ENCODE peak calls at places on chromosomes 12 and 14, in nine cellular contexts. One of them, this sample, is unnamed.

GRCh38 chr14:29930283-29930682 is 2.6 kb upstream of the PRKD1 start:
- DNase-seq in ELF-1: no peak
- DNase-seq in RPMI8226: no peak
- DNase-seq in cardiac muscle cell: no peak
- DNase-seq in OCI-LY7: no peak
- DNase-seq in fibroblast of lung: peak; percentile 35
- DNase-seq in NCI-H1092: no peak
- DNase-seq in NCI-H524: no peak
- DNase-seq in Right ventricle myocardium superior: no peak
- DNase-seq in this sample: no peak

GRCh38 chr12:57552306-57552651 is 2.4 kb downstream of the KIF5A start:
- DNase-seq in ELF-1: no peak
- DNase-seq in fibroblast of lung: no peak
- DNase-seq in OCI-LY7: no peak
- DNase-seq in NCI-H524: no peak
- DNase-seq in RPMI8226: no peak
- DNase-seq in cardiac muscle cell: no peak
- DNase-seq in NCI-H1092: no peak
- DNase-seq in Right ventricle myocardium superior: no peak
- DNase-seq in this sample: no peak

GRCh38 chr12:110281549-110282342 is 699 bp downstream of the ATP2A2 start:
- DNase-seq in NCI-H1092: no peak
- DNase-seq in cardiac muscle cell: peak; percentile 57
- DNase-seq in fibroblast of lung: peak; percentile 71
- DNase-seq in NCI-H524: no peak
- DNase-seq in ELF-1: peak; percentile 61
- DNase-seq in RPMI8226: peak; percentile 82
- DNase-seq in Right ventricle myocardium superior: peak; percentile 69
- DNase-seq in OCI-LY7: peak; percentile 70
- DNase-seq in this sample: peak; percentile 87

GRCh38 chr12:12029653-12030052 is 41.1 kb upstream of the BCL2L14 start:
- DNase-seq in OCI-LY7: no peak
- DNase-seq in Right ventricle myocardium superior: no peak
- DNase-seq in NCI-H1092: no peak
- DNase-seq in ELF-1: no peak
- DNase-seq in cardiac muscle cell: no peak
- DNase-seq in NCI-H524: no peak
- DNase-seq in RPMI8226: no peak
- DNase-seq in fibroblast of lung: no peak
- DNase-seq in this sample: no peak

GRCh38 chr14:56474419-56475022 is 105.1 kb upstream of the TMEM260 start:
- DNase-seq in NCI-H524: peak; percentile 69
- DNase-seq in Right ventricle myocardium superior: no peak
- DNase-seq in cardiac muscle cell: peak; percentile 67
- DNase-seq in NCI-H1092: peak; percentile 56
- DNase-seq in ELF-1: peak; percentile 46
- DNase-seq in OCI-LY7: peak; percentile 49
- DNase-seq in fibroblast of lung: peak; percentile 59
- DNase-seq in RPMI8226: peak; percentile 40
- DNase-seq in this sample: no peak

GRCh38 chr12:54173066-54173726 is 15.6 kb downstream of the SMUG1 start:
- DNase-seq in OCI-LY7: no peak
- DNase-seq in Right ventricle myocardium superior: peak; percentile 60
- DNase-seq in ELF-1: no peak
- DNase-seq in NCI-H1092: peak; percentile 88
- DNase-seq in fibroblast of lung: peak; percentile 5
- DNase-seq in RPMI8226: peak; percentile 70
- DNase-seq in NCI-H524: peak; percentile 52
- DNase-seq in cardiac muscle cell: peak; percentile 61
- DNase-seq in this sample: no peak

GRCh38 chr12:79549531-79550271 is 141.1 kb downstream of the PAWR start:
- DNase-seq in cardiac muscle cell: peak; percentile 20
- DNase-seq in fibroblast of lung: no peak
- DNase-seq in OCI-LY7: no peak
- DNase-seq in NCI-H1092: no peak
- DNase-seq in ELF-1: no peak
- DNase-seq in NCI-H524: no peak
- DNase-seq in Right ventricle myocardium superior: no peak
- DNase-seq in RPMI8226: no peak
- DNase-seq in this sample: no peak

GRCh38 chr14:73392329-73393257 is 65.8 kb downstream of the NUMB start:
- DNase-seq in RPMI8226: no peak
- DNase-seq in cardiac muscle cell: no peak
- DNase-seq in Right ventricle myocardium superior: no peak
- DNase-seq in NCI-H524: no peak
- DNase-seq in OCI-LY7: no peak
- DNase-seq in NCI-H1092: no peak
- DNase-seq in fibroblast of lung: no peak
- DNase-seq in ELF-1: no peak
- DNase-seq in this sample: no peak

GRCh38 chr12:124593176-124593575 is 25.8 kb upstream of the NCOR2 start:
- DNase-seq in fibroblast of lung: no peak
- DNase-seq in Right ventricle myocardium superior: no peak
- DNase-seq in RPMI8226: no peak
- DNase-seq in ELF-1: peak; percentile 39
- DNase-seq in cardiac muscle cell: no peak
- DNase-seq in NCI-H524: no peak
- DNase-seq in NCI-H1092: no peak
- DNase-seq in OCI-LY7: no peak
- DNase-seq in this sample: no peak

GRCh38 chr12:107243316-107243715 is 150.0 kb upstream of the CRY1 start:
- DNase-seq in NCI-H524: no peak
- DNase-seq in NCI-H1092: peak; percentile 86
- DNase-seq in Right ventricle myocardium superior: no peak
- DNase-seq in cardiac muscle cell: no peak
- DNase-seq in fibroblast of lung: no peak
- DNase-seq in ELF-1: no peak
- DNase-seq in OCI-LY7: no peak
- DNase-seq in RPMI8226: no peak
- DNase-seq in this sample: no peak

GRCh38 chr12:93785262-93786010 is 108.3 kb downstream of the CRADD start:
- DNase-seq in NCI-H1092: no peak
- DNase-seq in RPMI8226: no peak
- DNase-seq in fibroblast of lung: peak; percentile 98
- DNase-seq in cardiac muscle cell: no peak
- DNase-seq in NCI-H524: no peak
- DNase-seq in ELF-1: peak; percentile 61
- DNase-seq in OCI-LY7: no peak
- DNase-seq in Right ventricle myocardium superior: no peak
- DNase-seq in this sample: peak; percentile 80

GRCh38 chr14:32201816-32202467 is at the start of gene RNU6-7:
- DNase-seq in fibroblast of lung: peak; percentile 64
- DNase-seq in cardiac muscle cell: peak; percentile 62
- DNase-seq in NCI-H1092: no peak
- DNase-seq in ELF-1: peak; percentile 61
- DNase-seq in Right ventricle myocardium superior: no peak
- DNase-seq in OCI-LY7: no peak
- DNase-seq in RPMI8226: no peak
- DNase-seq in NCI-H524: peak; percentile 87
- DNase-seq in this sample: no peak

GRCh38 chr14:23984891-23985607 is 3.7 kb upstream of the DHRS4L2 start:
- DNase-seq in fibroblast of lung: peak; percentile 91
- DNase-seq in OCI-LY7: no peak
- DNase-seq in Right ventricle myocardium superior: no peak
- DNase-seq in RPMI8226: no peak
- DNase-seq in NCI-H524: no peak
- DNase-seq in cardiac muscle cell: no peak
- DNase-seq in ELF-1: no peak
- DNase-seq in NCI-H1092: no peak
- DNase-seq in this sample: no peak

GRCh38 chr14:90732142-90732541 is 84.1 kb downstream of the TTC7B start:
- DNase-seq in Right ventricle myocardium superior: no peak
- DNase-seq in NCI-H1092: no peak
- DNase-seq in RPMI8226: no peak
- DNase-seq in ELF-1: no peak
- DNase-seq in cardiac muscle cell: no peak
- DNase-seq in fibroblast of lung: no peak
- DNase-seq in NCI-H524: no peak
- DNase-seq in OCI-LY7: no peak
- DNase-seq in this sample: no peak

GRCh38 chr12:24718641-24719040 is 230.3 kb downstream of the BCAT1 start:
- DNase-seq in NCI-H524: no peak
- DNase-seq in OCI-LY7: no peak
- DNase-seq in Right ventricle myocardium superior: no peak
- DNase-seq in fibroblast of lung: no peak
- DNase-seq in NCI-H1092: no peak
- DNase-seq in ELF-1: no peak
- DNase-seq in cardiac muscle cell: no peak
- DNase-seq in RPMI8226: no peak
- DNase-seq in this sample: no peak

GRCh38 chr14:54285030-54285429 is 111.8 kb upstream of the CDKN3 start:
- DNase-seq in fibroblast of lung: no peak
- DNase-seq in RPMI8226: no peak
- DNase-seq in NCI-H524: no peak
- DNase-seq in cardiac muscle cell: no peak
- DNase-seq in ELF-1: no peak
- DNase-seq in NCI-H1092: no peak
- DNase-seq in OCI-LY7: no peak
- DNase-seq in Right ventricle myocardium superior: no peak
- DNase-seq in this sample: no peak

GRCh38 chr14:77205566-77205965 is 24.0 kb downstream of the TMEM63C start:
- DNase-seq in RPMI8226: no peak
- DNase-seq in fibroblast of lung: no peak
- DNase-seq in NCI-H1092: no peak
- DNase-seq in Right ventricle myocardium superior: no peak
- DNase-seq in cardiac muscle cell: no peak
- DNase-seq in OCI-LY7: no peak
- DNase-seq in ELF-1: no peak
- DNase-seq in NCI-H524: no peak
- DNase-seq in this sample: peak; percentile 25

GRCh38 chr12:103798586-103798985 is 42.4 kb downstream of the NT5DC3 start:
- DNase-seq in NCI-H1092: no peak
- DNase-seq in NCI-H524: no peak
- DNase-seq in cardiac muscle cell: no peak
- DNase-seq in ELF-1: no peak
- DNase-seq in OCI-LY7: no peak
- DNase-seq in Right ventricle myocardium superior: no peak
- DNase-seq in fibroblast of lung: no peak
- DNase-seq in RPMI8226: no peak
- DNase-seq in this sample: no peak

GRCh38 chr14:69612759-69613145 is 1.4 kb downstream of the SUSD6 start:
- DNase-seq in NCI-H524: no peak
- DNase-seq in OCI-LY7: peak; percentile 41
- DNase-seq in cardiac muscle cell: no peak
- DNase-seq in Right ventricle myocardium superior: no peak
- DNase-seq in RPMI8226: peak; percentile 20
- DNase-seq in fibroblast of lung: no peak
- DNase-seq in NCI-H1092: no peak
- DNase-seq in ELF-1: no peak
- DNase-seq in this sample: no peak

GRCh38 chr12:96487214-96487613 is 2.2 kb upstream of the CFAP54 start:
- DNase-seq in RPMI8226: no peak
- DNase-seq in NCI-H1092: no peak
- DNase-seq in fibroblast of lung: peak; percentile 75
- DNase-seq in NCI-H524: no peak
- DNase-seq in cardiac muscle cell: no peak
- DNase-seq in Right ventricle myocardium superior: no peak
- DNase-seq in ELF-1: no peak
- DNase-seq in OCI-LY7: no peak
- DNase-seq in this sample: no peak

GRCh38 chr12:77107121-77107520 is 41.8 kb upstream of the E2F7 start:
- DNase-seq in OCI-LY7: no peak
- DNase-seq in fibroblast of lung: no peak
- DNase-seq in ELF-1: no peak
- DNase-seq in Right ventricle myocardium superior: no peak
- DNase-seq in NCI-H524: no peak
- DNase-seq in NCI-H1092: no peak
- DNase-seq in cardiac muscle cell: no peak
- DNase-seq in RPMI8226: no peak
- DNase-seq in this sample: no peak

GRCh38 chr14:74915426-74915825 is 7.6 kb downstream of the RPS6KL1 start:
- DNase-seq in RPMI8226: no peak
- DNase-seq in cardiac muscle cell: no peak
- DNase-seq in NCI-H1092: no peak
- DNase-seq in ELF-1: no peak
- DNase-seq in Right ventricle myocardium superior: no peak
- DNase-seq in OCI-LY7: no peak
- DNase-seq in fibroblast of lung: no peak
- DNase-seq in NCI-H524: no peak
- DNase-seq in this sample: no peak

GRCh38 chr12:67916266-67916970 is 72.8 kb upstream of the IFNG-AS1 start:
- DNase-seq in NCI-H524: no peak
- DNase-seq in fibroblast of lung: no peak
- DNase-seq in OCI-LY7: no peak
- DNase-seq in NCI-H1092: no peak
- DNase-seq in ELF-1: no peak
- DNase-seq in Right ventricle myocardium superior: no peak
- DNase-seq in RPMI8226: no peak
- DNase-seq in cardiac muscle cell: no peak
- DNase-seq in this sample: no peak

GRCh38 chr12:78210894-78211302 is 380.2 kb downstream of the NAV3 start:
- DNase-seq in fibroblast of lung: peak; percentile 93
- DNase-seq in NCI-H1092: no peak
- DNase-seq in RPMI8226: no peak
- DNase-seq in NCI-H524: no peak
- DNase-seq in OCI-LY7: no peak
- DNase-seq in Right ventricle myocardium superior: no peak
- DNase-seq in cardiac muscle cell: no peak
- DNase-seq in ELF-1: no peak
- DNase-seq in this sample: no peak

GRCh38 chr14:88798161-88798560 is 5.4 kb upstream of the EML5 start:
- DNase-seq in NCI-H524: peak; percentile 99
- DNase-seq in NCI-H1092: peak; percentile 15
- DNase-seq in ELF-1: no peak
- DNase-seq in Right ventricle myocardium superior: no peak
- DNase-seq in RPMI8226: peak; percentile 45
- DNase-seq in cardiac muscle cell: no peak
- DNase-seq in OCI-LY7: no peak
- DNase-seq in fibroblast of lung: no peak
- DNase-seq in this sample: peak; percentile 58

GRCh38 chr12:124626841-124627502 is 59.6 kb upstream of the NCOR2 start:
- DNase-seq in RPMI8226: peak; percentile 23
- DNase-seq in OCI-LY7: no peak
- DNase-seq in NCI-H524: no peak
- DNase-seq in fibroblast of lung: peak; percentile 78
- DNase-seq in cardiac muscle cell: no peak
- DNase-seq in NCI-H1092: no peak
- DNase-seq in Right ventricle myocardium superior: peak; percentile 90
- DNase-seq in ELF-1: no peak
- DNase-seq in this sample: no peak

GRCh38 chr12:3869860-3870259 is 3.3 kb downstream of the PARP11 start:
- DNase-seq in NCI-H1092: no peak
- DNase-seq in RPMI8226: no peak
- DNase-seq in Right ventricle myocardium superior: no peak
- DNase-seq in cardiac muscle cell: no peak
- DNase-seq in OCI-LY7: no peak
- DNase-seq in fibroblast of lung: no peak
- DNase-seq in ELF-1: no peak
- DNase-seq in NCI-H524: no peak
- DNase-seq in this sample: no peak

GRCh38 chr14:102182901-102183619 is 43.4 kb downstream of the WDR20 start:
- DNase-seq in cardiac muscle cell: no peak
- DNase-seq in Right ventricle myocardium superior: no peak
- DNase-seq in RPMI8226: no peak
- DNase-seq in NCI-H1092: no peak
- DNase-seq in ELF-1: no peak
- DNase-seq in OCI-LY7: no peak
- DNase-seq in fibroblast of lung: peak; percentile 32
- DNase-seq in NCI-H524: no peak
- DNase-seq in this sample: no peak

GRCh38 chr12:54191550-54192022 is 2.8 kb upstream of the SMUG1 start:
- DNase-seq in NCI-H524: peak; percentile 61
- DNase-seq in OCI-LY7: peak; percentile 89
- DNase-seq in ELF-1: peak; percentile 97
- DNase-seq in NCI-H1092: peak; percentile 88
- DNase-seq in RPMI8226: peak; percentile 81
- DNase-seq in fibroblast of lung: peak; percentile 83
- DNase-seq in cardiac muscle cell: peak; percentile 90
- DNase-seq in Right ventricle myocardium superior: peak; percentile 85
- DNase-seq in this sample: peak; percentile 93

GRCh38 chr12:47964102-47964723 is 817 bp downstream of the TMEM106C start:
- DNase-seq in ELF-1: peak; percentile 37
- DNase-seq in cardiac muscle cell: no peak
- DNase-seq in Right ventricle myocardium superior: no peak
- DNase-seq in OCI-LY7: peak; percentile 50
- DNase-seq in RPMI8226: peak; percentile 35
- DNase-seq in NCI-H1092: no peak
- DNase-seq in fibroblast of lung: no peak
- DNase-seq in NCI-H524: no peak
- DNase-seq in this sample: peak; percentile 51

GRCh38 chr14:105519946-105520698 is 6.3 kb upstream of the TMEM121 start:
- DNase-seq in NCI-H524: no peak
- DNase-seq in RPMI8226: no peak
- DNase-seq in cardiac muscle cell: no peak
- DNase-seq in ELF-1: no peak
- DNase-seq in Right ventricle myocardium superior: no peak
- DNase-seq in fibroblast of lung: no peak
- DNase-seq in NCI-H1092: no peak
- DNase-seq in OCI-LY7: no peak
- DNase-seq in this sample: no peak